ENCODE peak calls at places on chromosomes 16 and 17, in eight cellular contexts. One of them, this sample, is unnamed.

GRCh38 chr16:65116216-65116615 is 5.6 kb downstream of the CDH11 start:
- DNase-seq in uterus: no peak
- DNase-seq in fibroblast of lung: no peak
- DNase-seq in A549: no peak
- DNase-seq in esophagus squamous epithelium: no peak
- DNase-seq in heart left ventricle: no peak
- DNase-seq in neural progenitor cell: no peak
- DNase-seq in Caco-2: no peak
- DNase-seq in this sample: no peak

GRCh38 chr17:69609495-69610315 is 195.2 kb downstream of the MAP2K6 start:
- DNase-seq in uterus: no peak
- DNase-seq in fibroblast of lung: peak; percentile 34
- DNase-seq in A549: peak; percentile 33
- DNase-seq in esophagus squamous epithelium: no peak
- DNase-seq in heart left ventricle: no peak
- DNase-seq in neural progenitor cell: peak; percentile 27
- DNase-seq in Caco-2: no peak
- DNase-seq in this sample: no peak

GRCh38 chr17:7307686-7308624 is 527 bp downstream of the EIF5A start:
- DNase-seq in uterus: peak; percentile 68
- DNase-seq in fibroblast of lung: no peak
- DNase-seq in A549: peak; percentile 52
- DNase-seq in esophagus squamous epithelium: no peak
- DNase-seq in heart left ventricle: peak; percentile 68
- DNase-seq in neural progenitor cell: peak; percentile 55
- DNase-seq in Caco-2: no peak
- DNase-seq in this sample: peak; percentile 81

GRCh38 chr17:28173801-28174200 is 131.3 kb downstream of the NLK start:
- DNase-seq in uterus: no peak
- DNase-seq in fibroblast of lung: peak; percentile 42
- DNase-seq in A549: no peak
- DNase-seq in esophagus squamous epithelium: no peak
- DNase-seq in heart left ventricle: no peak
- DNase-seq in neural progenitor cell: no peak
- DNase-seq in Caco-2: no peak
- DNase-seq in this sample: no peak

GRCh38 chr17:19867094-19867653 is 562 bp downstream of the ULK2 start:
- DNase-seq in uterus: peak; percentile 58
- DNase-seq in fibroblast of lung: peak; percentile 62
- DNase-seq in A549: peak; percentile 81
- DNase-seq in esophagus squamous epithelium: no peak
- DNase-seq in heart left ventricle: peak; percentile 69
- DNase-seq in neural progenitor cell: peak; percentile 88
- DNase-seq in Caco-2: peak; percentile 54
- DNase-seq in this sample: peak; percentile 78

GRCh38 chr17:83194189-83194565 is 114.8 kb downstream of the METRNL start:
- DNase-seq in uterus: peak; percentile 11
- DNase-seq in fibroblast of lung: no peak
- DNase-seq in A549: no peak
- DNase-seq in esophagus squamous epithelium: no peak
- DNase-seq in heart left ventricle: peak; percentile 14
- DNase-seq in neural progenitor cell: no peak
- DNase-seq in Caco-2: peak; percentile 20
- DNase-seq in this sample: no peak

GRCh38 chr16:88785106-88785924 is at the start of gene PIEZO1:
- DNase-seq in uterus: peak; percentile 80
- DNase-seq in fibroblast of lung: peak; percentile 47
- DNase-seq in A549: peak; percentile 70
- DNase-seq in esophagus squamous epithelium: no peak
- DNase-seq in heart left ventricle: peak; percentile 77
- DNase-seq in neural progenitor cell: peak; percentile 70
- DNase-seq in Caco-2: peak; percentile 70
- DNase-seq in this sample: peak; percentile 81

GRCh38 chr16:30494028-30494427 is 21.5 kb downstream of the ITGAL start:
- DNase-seq in uterus: no peak
- DNase-seq in fibroblast of lung: no peak
- DNase-seq in A549: no peak
- DNase-seq in esophagus squamous epithelium: no peak
- DNase-seq in heart left ventricle: no peak
- DNase-seq in neural progenitor cell: no peak
- DNase-seq in Caco-2: no peak
- DNase-seq in this sample: no peak

GRCh38 chr16:48432136-48432535 is 46.9 kb upstream of the SIAH1 start:
- DNase-seq in uterus: no peak
- DNase-seq in fibroblast of lung: no peak
- DNase-seq in A549: no peak
- DNase-seq in esophagus squamous epithelium: no peak
- DNase-seq in heart left ventricle: no peak
- DNase-seq in neural progenitor cell: no peak
- DNase-seq in Caco-2: no peak
- DNase-seq in this sample: no peak

GRCh38 chr16:59878999-59879398 is 1144.9 kb upstream of the GOT2 start:
- DNase-seq in uterus: no peak
- DNase-seq in fibroblast of lung: peak; percentile 53
- DNase-seq in A549: peak; percentile 53
- DNase-seq in esophagus squamous epithelium: no peak
- DNase-seq in heart left ventricle: no peak
- DNase-seq in neural progenitor cell: no peak
- DNase-seq in Caco-2: no peak
- DNase-seq in this sample: no peak

GRCh38 chr17:68576811-68577551 is 24.2 kb downstream of the FAM20A start:
- DNase-seq in uterus: peak; percentile 58
- DNase-seq in fibroblast of lung: no peak
- DNase-seq in A549: no peak
- DNase-seq in esophagus squamous epithelium: no peak
- DNase-seq in heart left ventricle: peak; percentile 36
- DNase-seq in neural progenitor cell: no peak
- DNase-seq in Caco-2: no peak
- DNase-seq in this sample: peak; percentile 39

GRCh38 chr17:46866747-46867146 is 15.4 kb downstream of the WNT9B start:
- DNase-seq in uterus: no peak
- DNase-seq in fibroblast of lung: no peak
- DNase-seq in A549: no peak
- DNase-seq in esophagus squamous epithelium: no peak
- DNase-seq in heart left ventricle: no peak
- DNase-seq in neural progenitor cell: no peak
- DNase-seq in Caco-2: no peak
- DNase-seq in this sample: no peak

GRCh38 chr17:61393904-61394629 is 5.6 kb upstream of the TBX2 start:
- DNase-seq in uterus: no peak
- DNase-seq in fibroblast of lung: peak; percentile 49
- DNase-seq in A549: no peak
- DNase-seq in esophagus squamous epithelium: no peak
- DNase-seq in heart left ventricle: no peak
- DNase-seq in neural progenitor cell: peak; percentile 28
- DNase-seq in Caco-2: peak; percentile 95
- DNase-seq in this sample: peak; percentile 25

GRCh38 chr17:64063766-64064224 is 43.4 kb upstream of the ICAM2 start:
- DNase-seq in uterus: peak; percentile 57
- DNase-seq in fibroblast of lung: peak; percentile 24
- DNase-seq in A549: peak; percentile 68
- DNase-seq in esophagus squamous epithelium: no peak
- DNase-seq in heart left ventricle: peak; percentile 45
- DNase-seq in neural progenitor cell: peak; percentile 78
- DNase-seq in Caco-2: peak; percentile 73
- DNase-seq in this sample: peak; percentile 83

GRCh38 chr16:47492036-47492427 is 30.9 kb downstream of the PHKB start:
- DNase-seq in uterus: no peak
- DNase-seq in fibroblast of lung: no peak
- DNase-seq in A549: no peak
- DNase-seq in esophagus squamous epithelium: no peak
- DNase-seq in heart left ventricle: no peak
- DNase-seq in neural progenitor cell: no peak
- DNase-seq in Caco-2: no peak
- DNase-seq in this sample: no peak

GRCh38 chr17:41792835-41793748 is 6.6 kb upstream of the JUP start:
- DNase-seq in uterus: peak; percentile 63
- DNase-seq in fibroblast of lung: peak; percentile 76
- DNase-seq in A549: peak; percentile 93
- DNase-seq in esophagus squamous epithelium: no peak
- DNase-seq in heart left ventricle: peak; percentile 75
- DNase-seq in neural progenitor cell: peak; percentile 31
- DNase-seq in Caco-2: peak; percentile 97
- DNase-seq in this sample: peak; percentile 87

DNA sequence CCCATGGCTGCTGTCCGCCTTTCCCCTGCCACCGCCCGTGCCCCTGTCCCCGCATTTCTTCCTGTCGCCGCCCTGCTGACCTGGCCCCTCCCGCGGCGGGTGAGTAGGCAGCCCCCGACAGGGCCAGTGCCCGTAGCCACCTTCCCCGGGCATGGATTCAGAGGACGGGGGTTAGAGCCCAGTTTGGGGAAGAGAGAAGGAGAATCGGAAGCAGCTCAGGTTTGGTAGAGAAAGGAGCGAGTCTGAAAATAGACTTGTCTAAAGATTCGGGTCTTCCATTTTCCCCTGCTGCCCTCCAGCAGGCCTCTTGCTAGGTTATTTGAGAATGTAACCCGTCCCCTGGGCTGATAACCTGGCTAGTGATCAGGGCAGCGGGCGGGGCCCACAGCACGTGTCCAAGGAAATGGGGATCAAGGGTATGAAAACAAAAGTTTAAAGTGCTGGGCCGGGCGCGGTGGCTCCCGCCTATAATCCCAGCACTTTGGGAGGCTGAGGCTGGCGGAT is 7.9 kb upstream of the CLDN9 start:
- DNase-seq in uterus: no peak
- DNase-seq in fibroblast of lung: no peak
- DNase-seq in A549: no peak
- DNase-seq in esophagus squamous epithelium: no peak
- DNase-seq in heart left ventricle: no peak
- DNase-seq in neural progenitor cell: peak; percentile 38
- DNase-seq in Caco-2: peak; percentile 84
- DNase-seq in this sample: peak; percentile 81
- H3K4me3 ChIP-seq in uterus: no peak overlapping the region
- H3K4me3 ChIP-seq in fibroblast of lung: no peak overlapping the region
- H3K4me3 ChIP-seq in A549: peak overlapping the region; percentile 65
- H3K4me3 ChIP-seq in esophagus squamous epithelium: no peak overlapping the region
- H3K4me3 ChIP-seq in heart left ventricle: peak overlapping the region; percentile 51
- H3K4me3 ChIP-seq in neural progenitor cell: peak overlapping the region; percentile 20
- H3K4me3 ChIP-seq in Caco-2: peak overlapping the region; percentile 52
- H3K4me3 ChIP-seq in this sample: no peak overlapping the region

GRCh38 chr17:4553669-4554068 is 1.5 kb downstream of the MYBBP1A start:
- DNase-seq in uterus: no peak
- DNase-seq in fibroblast of lung: no peak
- DNase-seq in A549: no peak
- DNase-seq in esophagus squamous epithelium: no peak
- DNase-seq in heart left ventricle: no peak
- DNase-seq in neural progenitor cell: no peak
- DNase-seq in Caco-2: no peak
- DNase-seq in this sample: peak; percentile 40

GRCh38 chr17:4555863-4556646 is 871 bp upstream of the MYBBP1A start:
- DNase-seq in uterus: no peak
- DNase-seq in fibroblast of lung: no peak
- DNase-seq in A549: no peak
- DNase-seq in esophagus squamous epithelium: no peak
- DNase-seq in heart left ventricle: no peak
- DNase-seq in neural progenitor cell: peak; percentile 48
- DNase-seq in Caco-2: no peak
- DNase-seq in this sample: peak; percentile 29

GRCh38 chr17:4556996-4557395 is 1.8 kb upstream of the MYBBP1A start:
- DNase-seq in uterus: no peak
- DNase-seq in fibroblast of lung: no peak
- DNase-seq in A549: no peak
- DNase-seq in esophagus squamous epithelium: no peak
- DNase-seq in heart left ventricle: no peak
- DNase-seq in neural progenitor cell: no peak
- DNase-seq in Caco-2: no peak
- DNase-seq in this sample: no peak

GRCh38 chr17:4554441-4554996 is 665 bp downstream of the MYBBP1A start:
- DNase-seq in uterus: no peak
- DNase-seq in fibroblast of lung: no peak
- DNase-seq in A549: no peak
- DNase-seq in esophagus squamous epithelium: no peak
- DNase-seq in heart left ventricle: no peak
- DNase-seq in neural progenitor cell: no peak
- DNase-seq in Caco-2: no peak
- DNase-seq in this sample: no peak

GRCh38 chr17:4554997-4555799 is at the start of gene MYBBP1A:
- DNase-seq in uterus: peak; percentile 96
- DNase-seq in fibroblast of lung: peak; percentile 89
- DNase-seq in A549: peak; percentile 97
- DNase-seq in esophagus squamous epithelium: peak; percentile 73
- DNase-seq in heart left ventricle: peak; percentile 98
- DNase-seq in neural progenitor cell: peak; percentile 99
- DNase-seq in Caco-2: peak; percentile 91
- DNase-seq in this sample: peak; percentile 98
- TF ChIP-seq CTCF in uterus: peak; percentile 36
- TF ChIP-seq CTCF in fibroblast of lung: peak; percentile 9
- TF ChIP-seq CTCF in A549: no peak
- TF ChIP-seq CTCF in esophagus squamous epithelium: no peak
- TF ChIP-seq CTCF in heart left ventricle: no peak
- TF ChIP-seq CTCF in neural progenitor cell: peak; percentile 29
- TF ChIP-seq CTCF in Caco-2: no peak
- TF ChIP-seq CTCF in this sample: no peak

GRCh38 chr16:27237229-27238015 is 31.1 kb downstream of the NSMCE1 start:
- DNase-seq in uterus: peak; percentile 13
- DNase-seq in fibroblast of lung: peak; percentile 71
- DNase-seq in A549: no peak
- DNase-seq in esophagus squamous epithelium: no peak
- DNase-seq in heart left ventricle: no peak
- DNase-seq in neural progenitor cell: peak; percentile 18
- DNase-seq in Caco-2: no peak
- DNase-seq in this sample: peak; percentile 52
- H3K4me1 ChIP-seq in uterus: no peaks in the 10 kb centered on the region
- H3K4me1 ChIP-seq in fibroblast of lung: peaks cover 32% of the 10 kb centered on the region
- H3K4me1 ChIP-seq in A549: peaks cover 12% of the 10 kb centered on the region
- H3K4me1 ChIP-seq in esophagus squamous epithelium: peaks cover 57% of the 10 kb centered on the region
- H3K4me1 ChIP-seq in heart left ventricle: peaks cover 60% of the 10 kb centered on the region
- H3K4me1 ChIP-seq in neural progenitor cell: peaks cover 16% of the 10 kb centered on the region
- H3K4me1 ChIP-seq in Caco-2: peaks cover 4% of the 10 kb centered on the region
- H3K4me1 ChIP-seq in this sample: peaks cover 75% of the 10 kb centered on the region

GRCh38 chr16:68233085-68233834 is 2.7 kb downstream of the ESRP2 start:
- DNase-seq in uterus: no peak
- DNase-seq in fibroblast of lung: no peak
- DNase-seq in A549: no peak
- DNase-seq in esophagus squamous epithelium: no peak
- DNase-seq in heart left ventricle: no peak
- DNase-seq in neural progenitor cell: no peak
- DNase-seq in Caco-2: no peak
- DNase-seq in this sample: no peak

GRCh38 chr16:68233835-68234187 is 2.1 kb downstream of the ESRP2 start:
- DNase-seq in uterus: peak; percentile 11
- DNase-seq in fibroblast of lung: no peak
- DNase-seq in A549: no peak
- DNase-seq in esophagus squamous epithelium: no peak
- DNase-seq in heart left ventricle: no peak
- DNase-seq in neural progenitor cell: no peak
- DNase-seq in Caco-2: no peak
- DNase-seq in this sample: no peak

GRCh38 chr16:68235105-68235881 is 634 bp downstream of the ESRP2 start:
- DNase-seq in uterus: peak; percentile 24
- DNase-seq in fibroblast of lung: no peak
- DNase-seq in A549: no peak
- DNase-seq in esophagus squamous epithelium: no peak
- DNase-seq in heart left ventricle: no peak
- DNase-seq in neural progenitor cell: peak; percentile 55
- DNase-seq in Caco-2: peak; percentile 72
- DNase-seq in this sample: peak; percentile 53

GRCh38 chr16:68235882-68236803 is at the start of gene ESRP2:
- DNase-seq in uterus: peak; percentile 43
- DNase-seq in fibroblast of lung: no peak
- DNase-seq in A549: no peak
- DNase-seq in esophagus squamous epithelium: no peak
- DNase-seq in heart left ventricle: no peak
- DNase-seq in neural progenitor cell: peak; percentile 62
- DNase-seq in Caco-2: peak; percentile 95
- DNase-seq in this sample: peak; percentile 94

GRCh38 chr16:68234188-68235104 is 1.5 kb downstream of the ESRP2 start:
- DNase-seq in uterus: peak; percentile 18
- DNase-seq in fibroblast of lung: no peak
- DNase-seq in A549: no peak
- DNase-seq in esophagus squamous epithelium: no peak
- DNase-seq in heart left ventricle: no peak
- DNase-seq in neural progenitor cell: no peak
- DNase-seq in Caco-2: peak; percentile 94
- DNase-seq in this sample: peak; percentile 95
- H3K4me3 ChIP-seq in uterus: no peak overlapping the region
- H3K4me3 ChIP-seq in fibroblast of lung: no peak overlapping the region
- H3K4me3 ChIP-seq in A549: no peak overlapping the region
- H3K4me3 ChIP-seq in esophagus squamous epithelium: peak overlapping the region; percentile 68
- H3K4me3 ChIP-seq in heart left ventricle: no peak overlapping the region
- H3K4me3 ChIP-seq in neural progenitor cell: peak overlapping the region; percentile 47
- H3K4me3 ChIP-seq in Caco-2: peak overlapping the region; percentile 79
- H3K4me3 ChIP-seq in this sample: peak overlapping the region; percentile 29